ENCODE peak calls at places on chromosome 19, in five cellular contexts. V, M, B, G and X are unnamed samples.

GRCh38 chr19:39126593-39127187 is 1.1 kb downstream of the PAK4 start:
- DNase-seq in M (no peak), G (no peak), V (no peak), B (no peak), X (no peak)

GRCh38 chr19:1690570-1691307 is 38.3 kb upstream of the TCF3 start:
- DNase-seq in B (peak), V (peak), G (no peak), M (peak), X (peak)

GRCh38 chr19:16435999-16436650 is 35.6 kb downstream of the EPS15L1 start:
- DNase-seq in M (no peak), V (no peak), G (no peak), B (no peak), X (peak)

GRCh38 chr19:2798733-2799132 is 13.4 kb downstream of the THOP1 start:
- DNase-seq in B (no peak), V (peak), M (no peak), G (no peak), X (no peak)

GRCh38 chr19:48669903-48670668 is 2.7 kb downstream of the NTN5 start:
- DNase-seq in G (no peak), V (no peak), B (no peak), M (no peak), X (no peak)

GRCh38 chr19:17680235-17680722 is 7.9 kb downstream of the UNC13A start:
- DNase-seq in G (no peak), V (peak), M (peak), B (peak), X (peak)

GRCh38 chr19:40403262-40403984 is 9.8 kb downstream of the PRX start:
- DNase-seq in V (peak), B (peak), M (peak), G (peak), X (peak)

GRCh38 chr19:31220540-31220939 is 128.7 kb downstream of the TSHZ3 start:
- DNase-seq in M (no peak), B (no peak), G (peak), V (no peak), X (peak)

GRCh38 chr19:45716314-45717130 is 14.2 kb downstream of the FBXO46 start:
- DNase-seq in V (no peak), G (no peak), B (peak), M (no peak), X (no peak)

GRCh38 chr19:39915848-39916215 is 18.6 kb downstream of the FCGBP start:
- DNase-seq in V (no peak), G (no peak), B (no peak), M (no peak), X (no peak)

GRCh38 chr19:2734589-2735288 is 5.1 kb downstream of the SLC39A3 start:
- DNase-seq in G (no peak), M (no peak), B (no peak), V (peak), X (no peak)

GRCh38 chr19:8145969-8146368 is 3.4 kb downstream of the FBN3 start:
- DNase-seq in G (no peak), M (no peak), V (no peak), B (no peak), X (no peak)

GRCh38 chr19:54523403-54523802 is 20.8 kb downstream of the LAIR2 start:
- DNase-seq in G (no peak), B (peak), V (no peak), M (no peak), X (no peak)

GRCh38 chr19:51338563-51339312 is 3.2 kb downstream of the VSIG10L start:
- DNase-seq in B (peak), M (peak), V (peak), G (peak), X (peak)